ENCODE peak calls at places on chromosomes 12 and 14, in eight cellular contexts. P is IMR-90, Q is cardiac muscle cell, V is Panc1, G is tibial nerve, Z is neural progenitor cell, E is upper lobe of right lung, J is aorta. O is an unnamed sample.

GRCh38 chr12:96327346-96327745 is 72.9 kb downstream of the CDK17 start:
- DNase-seq in Q (no peak), P (no peak), J (no peak), Z (no peak), G (no peak), E (no peak), V (no peak), O (no peak)

GRCh38 chr12:50610171-50610570 is 105.4 kb downstream of the DIP2B start:
- DNase-seq in Z (no peak), Q (no peak), V (no peak), P (no peak), J (no peak), G (no peak), E (no peak), O (no peak)

GRCh38 chr12:49942921-49943662 is 7.4 kb upstream of the AQP2 start:
- DNase-seq in V (no peak), J (peak), Z (no peak), P (no peak), Q (no peak), G (no peak), E (peak), O (no peak)

GRCh38 chr12:114018669-114019068 is 52.5 kb upstream of the RBM19 start:
- DNase-seq in Z (no peak), P (peak), G (no peak), Q (peak), J (no peak), V (no peak), E (no peak), O (no peak)

GRCh38 chr12:115190191-115190590 is 506.2 kb upstream of the TBX3 start:
- DNase-seq in Q (no peak), Z (no peak), P (no peak), G (no peak), J (no peak), E (no peak), V (no peak), O (no peak)

GRCh38 chr12:16763901-16764300 is 157.9 kb upstream of the LMO3 start:
- DNase-seq in V (no peak), J (no peak), E (no peak), Q (no peak), Z (no peak), G (no peak), P (no peak), O (no peak)

GRCh38 chr12:69290545-69291277 is 51.3 kb downstream of the CPSF6 start:
- DNase-seq in Q (peak), G (peak), V (peak), E (peak), Z (peak), P (peak), J (no peak), O (peak)

GRCh38 chr12:12017135-12017581 is 53.6 kb upstream of the BCL2L14 start:
- DNase-seq in J (no peak), E (no peak), Z (no peak), P (no peak), G (no peak), Q (peak), V (no peak), O (no peak)

GRCh38 chr14:103871596-103872480 is 24.5 kb upstream of the PPP1R13B start:
- DNase-seq in Z (peak), V (no peak), G (no peak), P (no peak), J (no peak), Q (peak), E (peak), O (no peak)

GRCh38 chr12:12425616-12426015 is 68.7 kb downstream of the BORCS5 start:
- DNase-seq in P (peak), J (no peak), V (no peak), Q (peak), Z (no peak), E (no peak), G (no peak), O (no peak)

GRCh38 chr12:48004039-48004940 is at the start of gene COL2A1:
- DNase-seq in V (no peak), P (peak), J (no peak), E (no peak), Z (peak), Q (peak), G (no peak), O (no peak)

GRCh38 chr12:93763746-93764147 is 86.6 kb downstream of the CRADD start:
- DNase-seq in E (no peak), Z (peak), P (no peak), V (no peak), G (no peak), J (no peak), Q (no peak), O (no peak)

GRCh38 chr12:95959107-95959506 is 16.0 kb downstream of the AMDHD1 start:
- DNase-seq in V (no peak), G (no peak), Z (peak), J (no peak), P (peak), Q (peak), E (no peak), O (no peak)

GRCh38 chr12:109706747-109707469 is 6.7 kb upstream of the FAM222A start:
- DNase-seq in Q (no peak), Z (peak), J (no peak), G (no peak), P (no peak), E (no peak), V (no peak), O (no peak)

GRCh38 chr14:51014086-51014485 is 69.8 kb upstream of the PYGL start:
- DNase-seq in Q (peak), P (peak), J (no peak), Z (peak), E (no peak), G (no peak), V (no peak), O (peak)

GRCh38 chr12:9669534-9669933 is at the start of gene CLEC2D:
- DNase-seq in G (no peak), P (no peak), E (no peak), Z (no peak), J (no peak), V (no peak), Q (no peak), O (no peak)

GRCh38 chr14:55233591-55233990 is 37.6 kb upstream of the FBXO34 start:
- DNase-seq in P (no peak), Q (no peak), J (no peak), Z (no peak), G (no peak), V (no peak), E (no peak), O (no peak)

GRCh38 chr14:90986510-90986909 is 73.9 kb downstream of the RPS6KA5 start:
- DNase-seq in J (no peak), Z (no peak), V (no peak), Q (no peak), G (no peak), P (no peak), E (no peak), O (no peak)

GRCh38 chr12:114869091-114869834 is 185.3 kb upstream of the TBX3 start:
- DNase-seq in P (peak), Q (peak), V (no peak), G (no peak), E (no peak), Z (peak), J (no peak), O (no peak)

GRCh38 chr14:22106700-22107697 is 433.4 kb upstream of the OR4E1 start:
- DNase-seq in G (no peak), E (no peak), P (peak), V (no peak), Z (no peak), J (no peak), Q (no peak), O (no peak)

GRCh38 chr12:95648990-95649791 is 97.9 kb upstream of the USP44 start:
- DNase-seq in E (no peak), P (peak), Q (peak), Z (no peak), G (no peak), J (no peak), V (no peak), O (no peak)

GRCh38 chr12:91406920-91407341 is 224.3 kb upstream of the DCN start:
- DNase-seq in E (no peak), P (no peak), Q (peak), G (no peak), V (no peak), J (no peak), Z (no peak), O (peak)

GRCh38 chr12:38847247-38847646 is 58.1 kb downstream of the CPNE8 start:
- DNase-seq in Z (no peak), E (no peak), P (no peak), J (no peak), G (no peak), Q (no peak), V (no peak), O (no peak)

GRCh38 chr12:34288963-34289345 is 266.7 kb downstream of the ALG10 start:
- DNase-seq in P (no peak), Q (no peak), Z (no peak), G (peak), J (no peak), E (no peak), V (no peak), O (no peak)

GRCh38 chr12:28222081-28222700 is 31.9 kb downstream of the CCDC91 start:
- DNase-seq in Q (no peak), Z (no peak), J (no peak), V (no peak), E (no peak), G (no peak), P (no peak), O (peak)

GRCh38 chr14:49961270-49962222 is 68.7 kb downstream of the ARF6 start:
- DNase-seq in Q (no peak), J (no peak), Z (no peak), P (peak), G (no peak), E (no peak), V (no peak), O (no peak)

GRCh38 chr14:81211844-81212243 is 8.9 kb downstream of the GTF2A1 start:
- DNase-seq in G (no peak), P (peak), J (no peak), E (no peak), Z (peak), Q (peak), V (no peak), O (peak)

GRCh38 chr12:126156806-126157574 is 1091.8 kb downstream of the AACS start:
- DNase-seq in Z (peak), V (no peak), E (no peak), P (no peak), Q (no peak), G (no peak), J (no peak), O (no peak)

DNA sequence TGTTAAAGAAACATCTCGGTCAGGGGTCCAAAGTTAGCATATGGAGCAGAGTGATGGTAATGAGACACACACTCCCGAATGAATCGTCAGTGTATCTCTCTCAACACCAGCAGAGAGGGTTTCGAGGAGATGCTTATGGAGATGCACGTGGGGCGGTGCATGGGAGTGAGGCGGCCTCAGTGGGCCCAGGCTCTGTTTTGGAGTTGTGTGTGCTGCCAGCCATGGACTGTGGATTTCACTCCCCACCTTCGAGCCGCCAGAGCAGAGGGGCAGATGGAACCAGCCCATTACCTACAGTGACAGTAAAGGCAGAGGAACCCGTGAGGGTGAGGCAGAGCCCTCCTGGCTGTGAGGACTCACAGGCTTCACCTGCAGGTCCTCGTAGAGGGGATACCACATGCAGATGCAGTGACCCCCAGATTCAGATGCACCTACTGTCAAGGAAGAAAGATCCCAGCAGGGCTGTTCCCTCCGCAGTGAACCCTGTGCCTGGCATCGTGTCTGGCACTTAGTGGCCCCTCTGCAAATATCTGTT is 68.2 kb downstream of the WDR20 start:
- DNase-seq in Q (no peak), P (no peak), G (no peak), E (peak), V (no peak), J (peak), Z (no peak), O (no peak)
- H3K4me3 ChIP-seq in Q (no peak), P (no peak), G (no peak), E (no peak), V (no peak), J (no peak), Z (no peak), O (no peak)

GRCh38 chr12:116980083-116980482 is 69.3 kb downstream of the FBXW8 start:
- DNase-seq in E (no peak), G (no peak), P (no peak), Z (no peak), V (no peak), Q (peak), J (no peak), O (no peak)

GRCh38 chr12:116984098-116984497 is 73.3 kb downstream of the FBXW8 start:
- DNase-seq in Q (no peak), V (no peak), P (no peak), Z (no peak), J (no peak), G (no peak), E (no peak), O (no peak)

GRCh38 chr12:116979109-116979508 is 68.4 kb downstream of the FBXW8 start:
- DNase-seq in Z (no peak), V (no peak), Q (no peak), J (no peak), G (no peak), E (no peak), P (no peak), O (no peak)

GRCh38 chr12:116977465-116978380 is 67.0 kb downstream of the FBXW8 start:
- DNase-seq in G (no peak), E (no peak), Z (no peak), Q (no peak), V (no peak), P (no peak), J (no peak), O (no peak)

DNA sequence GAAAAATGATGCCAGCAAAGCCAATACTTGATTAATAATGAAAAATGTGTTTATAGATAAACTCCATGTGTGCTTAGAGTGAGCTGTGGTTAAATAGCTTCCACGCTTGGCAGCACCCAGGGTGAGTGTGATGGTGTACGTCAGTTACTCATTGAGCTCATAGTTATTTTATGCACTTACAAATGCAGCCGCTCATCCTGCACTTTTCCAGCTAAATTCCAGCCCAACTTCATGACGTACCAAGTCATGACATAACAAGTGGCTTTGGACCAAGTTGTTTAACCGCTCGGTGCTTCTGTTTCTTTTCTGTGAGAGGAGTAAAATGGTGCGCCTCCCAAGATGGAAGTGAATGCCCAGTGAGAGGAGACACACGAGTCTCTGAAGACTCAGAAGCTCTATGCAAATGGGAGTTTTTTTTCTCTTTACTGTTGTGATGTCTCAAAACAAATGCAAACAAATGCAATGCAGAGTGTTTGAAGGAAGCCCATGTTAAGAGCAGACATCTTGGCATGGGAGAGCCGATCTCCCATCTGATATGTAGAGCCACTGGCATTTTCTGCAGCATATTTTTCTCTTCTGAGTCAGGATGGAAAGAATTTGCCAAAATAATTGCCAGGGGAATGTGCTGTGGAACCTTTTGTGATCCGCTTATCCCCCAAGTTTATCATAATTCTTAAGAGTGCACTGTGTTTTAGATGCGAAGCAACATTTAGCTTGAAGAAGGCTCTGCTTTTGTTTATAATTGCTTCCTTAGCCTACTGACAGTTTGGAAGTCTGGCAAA is 72.2 kb downstream of the FBXW8 start:
- DNase-seq in G (no peak), J (no peak), Q (peak), Z (no peak), P (peak), E (no peak), V (no peak), O (peak)
- H3K27ac ChIP-seq in G (no peak), J (peak), Q (no peak), Z (no peak), P (peak), E (no peak), V (no peak), O (peak)

GRCh38 chr12:53599579-53599978 is 26.6 kb downstream of the ATF7 start:
- DNase-seq in E (no peak), V (no peak), G (no peak), Q (no peak), J (no peak), P (no peak), Z (no peak), O (no peak)

GRCh38 chr12:53602176-53602942 is 23.8 kb downstream of the ATF7 start:
- DNase-seq in E (no peak), G (no peak), J (no peak), V (no peak), Z (no peak), Q (no peak), P (no peak), O (no peak)

GRCh38 chr12:53600490-53601295 is 25.5 kb downstream of the ATF7 start:
- DNase-seq in Q (no peak), V (no peak), P (no peak), Z (no peak), G (no peak), E (no peak), J (peak), O (no peak)

GRCh38 chr12:53603196-53603595 is 23.0 kb downstream of the ATF7 start:
- DNase-seq in Q (no peak), G (no peak), Z (no peak), P (no peak), E (no peak), J (no peak), V (no peak), O (no peak)

GRCh38 chr12:53601296-53601847 is 24.8 kb downstream of the ATF7 start:
- DNase-seq in Z (no peak), G (no peak), V (no peak), E (no peak), P (no peak), Q (no peak), J (no peak), O (no peak)
- H3K4me3 ChIP-seq in Z (no peak), G (peak), V (no peak), E (peak), P (no peak), Q (no peak), J (no peak), O (no peak)

DNA sequence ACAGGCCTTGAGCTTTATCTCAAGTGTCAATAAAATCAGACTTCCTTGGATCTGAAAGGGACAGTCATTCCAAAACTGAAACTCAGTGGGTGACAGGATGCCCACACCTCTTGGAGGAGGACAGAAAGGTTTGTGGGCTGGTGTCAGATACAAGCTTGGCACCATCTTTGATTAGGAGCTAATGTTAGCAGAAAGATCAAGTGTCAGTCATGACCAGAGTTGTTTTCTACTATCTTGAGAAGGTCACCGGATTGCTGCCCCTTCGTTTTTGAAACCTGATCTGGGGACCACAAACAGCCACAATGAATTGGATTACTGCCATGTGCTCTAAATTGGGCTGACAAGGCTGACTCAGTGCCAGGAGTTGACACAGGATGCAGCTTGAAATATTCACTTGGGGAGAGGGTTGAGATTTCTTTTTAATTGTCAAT is 88.3 kb downstream of the OTOGL start:
- DNase-seq in Q (peak), V (no peak), J (no peak), E (no peak), P (peak), Z (no peak), G (no peak), O (peak)
- H3K27ac ChIP-seq in Q (peak), V (no peak), J (peak), E (peak), P (peak), Z (no peak), G (peak), O (peak)

GRCh38 chr14:101584049-101584859 is 23.0 kb downstream of the DIO3 start:
- DNase-seq in E (peak), V (no peak), Z (no peak), Q (peak), G (peak), J (no peak), P (no peak), O (no peak)
- H3K4me3 ChIP-seq in E (no peak), V (no peak), Z (no peak), Q (no peak), G (no peak), J (no peak), P (no peak), O (peak)

GRCh38 chr12:2631613-2632350 is 163.0 kb upstream of the FKBP4 start:
- DNase-seq in Z (no peak), P (no peak), J (peak), V (no peak), E (no peak), G (no peak), Q (no peak), O (no peak)
- H3K27ac ChIP-seq in Z (no peak), P (no peak), J (no peak), V (no peak), E (peak), G (no peak), Q (peak), O (no peak)

DNA sequence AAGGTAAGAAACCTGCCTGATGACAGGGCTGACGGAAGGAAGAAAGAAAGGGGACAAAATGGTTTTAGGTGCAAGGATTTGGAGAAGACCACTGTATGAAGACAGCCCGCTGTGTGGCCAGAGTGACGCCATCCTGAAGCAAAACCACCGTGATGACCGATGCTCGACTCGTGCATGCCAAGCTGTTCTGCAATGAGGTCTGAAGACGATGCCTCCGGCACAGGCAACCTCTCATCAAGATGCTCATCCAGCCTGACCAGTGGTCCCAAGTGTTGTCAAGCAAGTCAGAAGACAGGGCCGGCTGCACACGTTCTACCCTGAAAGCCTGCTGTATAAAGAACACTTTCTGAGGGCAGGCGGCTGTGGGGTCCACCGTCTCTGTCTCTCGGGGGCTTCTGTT is 34.8 kb downstream of the STX2 start:
- DNase-seq in Q (no peak), Z (no peak), E (no peak), J (no peak), G (no peak), V (no peak), P (peak), O (no peak)
- H3K4me3 ChIP-seq in Q (no peak), Z (no peak), E (no peak), J (no peak), G (no peak), V (no peak), P (no peak), O (no peak)

O was measured in brain microvascular endothelial cell.